ENCODE peak calls at places on chromosomes 7 and 10, in eight cellular contexts. M, C, P, N, D, I, L and Q are unnamed samples.

GRCh38 chr10:8670461-8670860 is 616.0 kb downstream of the GATA3 start:
- DNase-seq in M (no peak), P (no peak), I (no peak), C (no peak), N (no peak), L (no peak), D (no peak), Q (peak)

GRCh38 chr7:142603870-142604448 is 145.3 kb upstream of the PRSS1 start:
- DNase-seq in C (peak), P (peak), I (peak), N (peak), D (peak), L (peak), M (peak), Q (peak)

GRCh38 chr7:51075681-51076580 is 240.7 kb downstream of the COBL start:
- DNase-seq in I (no peak), C (no peak), P (no peak), N (no peak), L (no peak), D (no peak), M (no peak), Q (no peak)

GRCh38 chr7:117127585-117128168 is 174.4 kb downstream of the ST7 start:
- DNase-seq in C (peak), N (no peak), M (peak), P (peak), I (no peak), D (peak), L (no peak), Q (peak)

GRCh38 chr7:155316427-155317113 is 18.9 kb downstream of the INSIG1 start:
- DNase-seq in D (peak), M (no peak), P (no peak), C (no peak), N (peak), L (no peak), I (no peak), Q (peak)

GRCh38 chr7:82413237-82413636 is 30.3 kb downstream of the CACNA2D1 start:
- DNase-seq in L (no peak), N (no peak), C (peak), I (no peak), D (no peak), P (no peak), M (no peak), Q (no peak)

GRCh38 chr10:78028438-78029293 is 649 bp downstream of the POLR3A start:
- DNase-seq in D (peak), P (no peak), I (no peak), C (no peak), N (no peak), M (peak), L (no peak), Q (no peak)

GRCh38 chr7:915291-916218 is 38.9 kb downstream of the ADAP1 start:
- DNase-seq in D (no peak), I (no peak), L (no peak), N (no peak), M (no peak), P (no peak), C (no peak), Q (no peak)

GRCh38 chr7:142357953-142358520 is 100.2 kb upstream of the PRSS58 start:
- DNase-seq in N (peak), M (peak), D (peak), P (peak), I (peak), L (peak), C (no peak), Q (peak)